ENCODE peak calls at places on chromosome 11, in five cellular contexts. R is activated CD8-positive, alpha-beta memory T cell treated with anti-CD3 and anti-CD28 coated beads, Interleukin-2, amount 50 U/mL, for 4 hours; U is lower leg skin; Q is fibroblast of lung; Z is body of pancreas. J is an unnamed sample.

GRCh38 chr11:116644948-116645305 is 127.9 kb downstream of the BUD13 start:
- DNase-seq in R (no peak), Z (no peak), U (no peak), Q (no peak), J (no peak)

GRCh38 chr11:112513417-112513816 is 252.8 kb upstream of the PLET1 start:
- DNase-seq in R (no peak), Q (no peak), Z (no peak), U (no peak), J (no peak)

GRCh38 chr11:112222303-112222702 is 3.9 kb upstream of the PTS start:
- DNase-seq in Z (no peak), U (no peak), R (no peak), Q (no peak), J (no peak)

GRCh38 chr11:78022397-78023396 is at the start of gene KCTD14:
- DNase-seq in Z (peak; percentile 82), Q (no peak), R (no peak), U (no peak), J (peak; percentile 65)

GRCh38 chr11:44943118-44943517 is 7.6 kb downstream of the TP53I11 start:
- DNase-seq in R (no peak), Q (no peak), U (no peak), Z (peak; percentile 41), J (no peak)

GRCh38 chr11:3220521-3221407 is 2.2 kb upstream of the MRGPRG start:
- DNase-seq in Z (no peak), U (no peak), Q (no peak), R (peak; percentile 10), J (no peak)

GRCh38 chr11:23764285-23764684 is 732.6 kb upstream of the LUZP2 start:
- DNase-seq in R (no peak), Z (no peak), Q (no peak), U (no peak), J (no peak)

GRCh38 chr11:369336-370018 is at the start of gene B4GALNT4:
- DNase-seq in U (no peak), Z (no peak), Q (peak; percentile 38), R (no peak), J (peak; percentile 63)

GRCh38 chr11:123429336-123429735 is 733 bp upstream of the GRAMD1B start:
- DNase-seq in U (no peak), Q (peak; percentile 70), Z (no peak), R (no peak), J (no peak)

GRCh38 chr11:86931059-86931964 is 23.9 kb downstream of the FZD4 start:
- DNase-seq in U (no peak), Q (no peak), Z (no peak), R (no peak), J (no peak)

GRCh38 chr11:47923667-47924066 is 56.7 kb upstream of the PTPRJ start:
- DNase-seq in R (no peak), Q (peak; percentile 48), U (no peak), Z (peak; percentile 59), J (no peak)